ENCODE peak calls at places on chromosome 18, in five cellular contexts. One of them, this sample, is unnamed. For H3K27me3, the result is how much of the 10 kb centered on the place peaks cover.

GRCh38 chr18:3383381-3383915 is 66.5 kb upstream of the TGIF1 start:
- DNase-seq in left ventricle myocardium inferior: no peak
- DNase-seq in endodermal cell: peak
- DNase-seq in body of pancreas: no peak
- DNase-seq in PC-3: no peak
- DNase-seq in this sample: no peak

GRCh38 chr18:69992776-69993175 is 45.1 kb upstream of the CD226 start:
- DNase-seq in left ventricle myocardium inferior: no peak
- DNase-seq in endodermal cell: no peak
- DNase-seq in body of pancreas: no peak
- DNase-seq in PC-3: peak
- DNase-seq in this sample: no peak

GRCh38 chr18:37567994-37568359 is 2.4 kb upstream of the CELF4 start:
- DNase-seq in left ventricle myocardium inferior: no peak
- DNase-seq in endodermal cell: peak
- DNase-seq in body of pancreas: no peak
- DNase-seq in PC-3: no peak
- DNase-seq in this sample: no peak

GRCh38 chr18:36389811-36390581 is 92.5 kb downstream of the FHOD3 start:
- DNase-seq in left ventricle myocardium inferior: peak
- DNase-seq in endodermal cell: no peak
- DNase-seq in body of pancreas: no peak
- DNase-seq in PC-3: no peak
- DNase-seq in this sample: no peak

GRCh38 chr18:11339121-11339520 is 189.8 kb upstream of the PIEZO2 start:
- DNase-seq in left ventricle myocardium inferior: no peak
- DNase-seq in endodermal cell: no peak
- DNase-seq in body of pancreas: no peak
- DNase-seq in PC-3: no peak
- DNase-seq in this sample: no peak

GRCh38 chr18:995641-996040 is 91.0 kb downstream of the ADCYAP1 start:
- DNase-seq in left ventricle myocardium inferior: no peak
- DNase-seq in endodermal cell: no peak
- DNase-seq in body of pancreas: no peak
- DNase-seq in PC-3: peak
- DNase-seq in this sample: no peak

GRCh38 chr18:10101729-10102128 is 187.9 kb downstream of the VAPA start:
- DNase-seq in left ventricle myocardium inferior: no peak
- DNase-seq in endodermal cell: peak
- DNase-seq in body of pancreas: no peak
- DNase-seq in PC-3: no peak
- DNase-seq in this sample: no peak

GRCh38 chr18:57209697-57210096 is 62.8 kb downstream of the BOD1L2 start:
- DNase-seq in left ventricle myocardium inferior: no peak
- DNase-seq in endodermal cell: no peak
- DNase-seq in body of pancreas: no peak
- DNase-seq in PC-3: no peak
- DNase-seq in this sample: no peak

GRCh38 chr18:24196764-24197163 is 57.9 kb downstream of the CABYR start:
- DNase-seq in left ventricle myocardium inferior: no peak
- DNase-seq in endodermal cell: no peak
- DNase-seq in body of pancreas: no peak
- DNase-seq in PC-3: no peak
- DNase-seq in this sample: no peak

GRCh38 chr18:51339866-51340265 is 142.4 kb upstream of the MEX3C start:
- DNase-seq in left ventricle myocardium inferior: no peak
- DNase-seq in endodermal cell: no peak
- DNase-seq in body of pancreas: no peak
- DNase-seq in PC-3: peak
- DNase-seq in this sample: no peak

GRCh38 chr18:13548944-13549878 is 177.1 kb downstream of the FAM210A start:
- DNase-seq in left ventricle myocardium inferior: no peak
- DNase-seq in endodermal cell: no peak
- DNase-seq in body of pancreas: no peak
- DNase-seq in PC-3: no peak
- DNase-seq in this sample: no peak

GRCh38 chr18:63017977-63018376 is 301.6 kb downstream of the BCL2 start:
- DNase-seq in left ventricle myocardium inferior: no peak
- DNase-seq in endodermal cell: no peak
- DNase-seq in body of pancreas: no peak
- DNase-seq in PC-3: no peak
- DNase-seq in this sample: no peak

GRCh38 chr18:63028380-63028779 is 291.2 kb downstream of the BCL2 start:
- DNase-seq in left ventricle myocardium inferior: no peak
- DNase-seq in endodermal cell: no peak
- DNase-seq in body of pancreas: no peak
- DNase-seq in PC-3: no peak
- DNase-seq in this sample: no peak

GRCh38 chr18:63025251-63025710 is 294.3 kb downstream of the BCL2 start:
- DNase-seq in left ventricle myocardium inferior: no peak
- DNase-seq in endodermal cell: peak
- DNase-seq in body of pancreas: peak
- DNase-seq in PC-3: peak
- DNase-seq in this sample: no peak

DNA sequence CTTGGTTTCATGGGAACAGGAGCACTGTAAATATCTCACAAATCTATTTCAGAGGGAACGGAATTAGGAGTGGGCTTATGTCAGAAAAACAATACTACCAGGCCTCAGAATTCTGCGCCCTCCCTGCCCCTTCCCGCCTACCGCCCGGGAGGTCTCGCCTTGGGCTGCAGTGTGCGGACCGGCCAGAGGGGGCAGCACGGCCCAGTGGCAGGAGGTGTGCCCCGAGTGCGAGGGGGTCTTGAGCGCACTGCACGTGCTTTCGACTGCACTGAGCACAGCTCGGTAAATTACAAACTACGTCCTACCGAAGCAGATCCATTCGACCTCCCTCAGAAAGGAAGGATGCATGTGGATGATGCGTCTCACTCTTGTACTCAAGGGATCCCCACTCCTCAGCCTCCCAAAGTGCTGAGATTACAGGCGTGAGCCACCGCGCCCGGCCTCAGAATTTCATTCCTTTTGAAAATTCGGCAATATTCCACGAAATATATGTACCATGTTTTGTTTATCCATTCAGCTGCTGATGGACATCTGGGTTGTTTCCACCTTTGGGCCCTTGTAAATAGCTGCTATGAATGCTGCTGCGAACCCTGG is 297.0 kb downstream of the BCL2 start:
- DNase-seq in left ventricle myocardium inferior: no peak
- DNase-seq in endodermal cell: peak
- DNase-seq in body of pancreas: no peak
- DNase-seq in PC-3: no peak
- DNase-seq in this sample: no peak
- TF ChIP-seq CTCF in left ventricle myocardium inferior: peak
- TF ChIP-seq CTCF in endodermal cell: peak
- TF ChIP-seq CTCF in body of pancreas: peak
- TF ChIP-seq CTCF in PC-3: peak
- TF ChIP-seq CTCF in this sample: no peak

DNA sequence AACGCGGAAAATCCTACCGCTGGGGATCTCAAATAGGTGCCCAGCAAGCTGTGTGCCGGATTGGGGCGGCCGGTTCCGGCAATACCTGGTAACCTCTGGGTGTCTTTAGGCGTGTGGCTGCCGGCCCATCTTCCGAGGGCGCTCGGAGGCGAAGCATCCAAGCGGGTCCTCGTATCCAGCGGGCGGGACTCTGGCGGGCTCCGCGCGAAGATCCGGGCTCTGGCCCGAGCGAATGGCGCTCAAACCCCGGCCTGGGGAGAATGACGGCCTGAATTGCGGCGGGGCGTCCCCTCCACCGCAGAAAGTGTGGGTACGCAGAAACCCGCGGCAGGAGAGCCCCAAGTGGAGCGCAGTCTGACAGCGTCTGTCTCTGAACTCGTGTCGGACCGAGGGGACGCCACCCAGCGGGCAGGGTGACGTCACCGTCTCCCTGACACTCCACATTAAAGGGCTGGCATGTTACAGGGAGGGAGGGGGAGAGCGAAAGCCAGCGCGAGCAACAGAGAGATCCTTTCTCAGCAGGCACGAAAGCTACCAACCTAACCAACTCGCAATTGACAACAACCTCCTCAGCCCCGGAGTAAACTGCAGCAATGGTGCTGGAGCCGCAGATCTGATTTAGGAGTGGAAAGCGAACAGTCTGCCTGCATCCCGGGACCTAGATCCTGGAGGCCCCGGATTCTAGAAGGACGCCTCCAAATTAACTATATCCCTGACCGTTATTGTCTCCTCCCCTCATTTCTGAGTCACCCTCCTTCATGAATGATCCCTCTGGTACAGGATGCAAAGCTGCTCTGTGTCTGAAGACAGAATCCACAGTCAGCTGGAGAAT is at the start of gene SKOR2:
- DNase-seq in left ventricle myocardium inferior: no peak
- DNase-seq in endodermal cell: peak
- DNase-seq in body of pancreas: no peak
- DNase-seq in PC-3: no peak
- DNase-seq in this sample: no peak
- H3K27me3 ChIP-seq in left ventricle myocardium inferior: half or more
- H3K27me3 ChIP-seq in endodermal cell: half or more
- H3K27me3 ChIP-seq in body of pancreas: under half
- H3K27me3 ChIP-seq in PC-3: under half
- H3K27me3 ChIP-seq in this sample: half or more

DNA sequence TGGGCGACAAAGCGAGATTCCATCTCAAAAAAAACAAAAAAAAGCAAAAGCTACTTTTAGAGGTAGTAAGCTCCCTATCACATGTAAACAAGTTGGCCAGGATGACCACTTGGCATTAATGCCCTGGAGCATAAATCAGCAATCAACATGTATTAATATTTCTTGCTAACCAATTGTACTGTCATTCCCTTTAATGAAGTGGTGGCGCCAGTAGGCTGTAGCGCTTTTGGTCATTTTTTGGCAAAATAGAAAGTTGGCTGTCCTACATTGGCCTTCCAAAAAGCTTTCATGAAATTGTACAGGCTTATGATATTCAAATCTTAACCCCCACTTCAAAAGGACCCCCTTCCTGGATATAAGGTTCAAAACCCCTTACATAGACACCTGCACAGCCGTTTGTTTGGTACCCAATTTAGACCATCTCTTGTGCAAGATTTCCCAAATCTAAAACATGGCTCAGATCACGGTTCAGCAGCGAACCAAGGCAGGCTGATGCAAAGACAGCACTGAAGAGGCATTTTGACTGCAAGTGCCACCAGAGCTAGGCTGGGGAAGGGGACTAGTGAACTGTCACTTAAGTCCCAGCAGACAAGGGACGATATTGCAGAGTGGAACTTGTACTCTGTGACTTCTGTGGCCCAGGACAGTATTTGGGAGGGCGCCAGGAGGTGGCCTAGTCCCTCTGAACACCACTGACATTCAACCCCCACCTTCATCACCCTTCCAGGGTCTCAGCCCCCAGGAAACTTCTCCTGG is 31.9 kb downstream of the SMAD7 start:
- DNase-seq in left ventricle myocardium inferior: no peak
- DNase-seq in endodermal cell: peak
- DNase-seq in body of pancreas: no peak
- DNase-seq in PC-3: no peak
- DNase-seq in this sample: no peak
- TF ChIP-seq CTCF in left ventricle myocardium inferior: no peak
- TF ChIP-seq CTCF in endodermal cell: no peak
- TF ChIP-seq CTCF in body of pancreas: no peak
- TF ChIP-seq CTCF in PC-3: no peak
- TF ChIP-seq CTCF in this sample: no peak

DNA sequence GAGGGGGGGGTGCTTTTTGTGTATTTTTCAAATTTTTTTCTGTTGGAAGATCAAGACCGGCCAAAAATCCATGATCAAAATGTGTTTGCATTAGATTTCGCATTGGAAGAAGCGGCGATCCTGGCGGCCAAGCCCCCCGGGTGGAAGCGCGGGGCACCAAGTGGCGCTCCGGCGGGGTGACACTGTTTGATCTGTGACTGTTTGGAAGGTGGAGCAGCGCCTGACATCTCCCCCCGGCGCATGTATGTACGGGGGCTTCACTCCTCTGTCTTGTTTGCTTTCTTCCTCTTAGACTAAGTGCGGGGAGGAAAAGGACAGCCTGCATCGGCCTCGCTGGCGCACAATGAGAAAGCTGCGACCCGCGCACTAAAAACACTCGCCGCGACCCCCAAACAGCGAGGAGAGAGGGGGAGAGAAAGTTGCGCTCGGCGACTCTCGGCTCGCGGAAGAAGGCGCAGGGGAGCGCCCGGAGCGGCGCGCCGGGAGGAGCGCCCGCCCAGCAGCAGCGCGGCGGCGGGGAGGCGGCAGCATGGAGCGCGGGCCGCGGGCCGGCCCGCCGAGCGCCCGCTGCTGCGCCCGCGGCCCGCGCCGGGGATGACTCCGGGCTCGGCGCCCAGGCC is 515 bp downstream of the TSHZ1 start:
- DNase-seq in left ventricle myocardium inferior: no peak
- DNase-seq in endodermal cell: peak
- DNase-seq in body of pancreas: no peak
- DNase-seq in PC-3: no peak
- DNase-seq in this sample: no peak
- H3K27me3 ChIP-seq in left ventricle myocardium inferior: under half
- H3K27me3 ChIP-seq in endodermal cell: half or more
- H3K27me3 ChIP-seq in body of pancreas: under half
- H3K27me3 ChIP-seq in PC-3: under half
- H3K27me3 ChIP-seq in this sample: under half

GRCh38 chr18:34821669-34822210 is 111.6 kb downstream of the DTNA start:
- DNase-seq in left ventricle myocardium inferior: no peak
- DNase-seq in endodermal cell: peak
- DNase-seq in body of pancreas: no peak
- DNase-seq in PC-3: no peak
- DNase-seq in this sample: no peak
- TF ChIP-seq CTCF in left ventricle myocardium inferior: no peak
- TF ChIP-seq CTCF in endodermal cell: peak
- TF ChIP-seq CTCF in body of pancreas: no peak
- TF ChIP-seq CTCF in PC-3: no peak
- TF ChIP-seq CTCF in this sample: no peak

This sample was measured in CD4-positive, alpha-beta T cell.